ENCODE peak calls at places on chromosomes 5 and 9, in five cellular contexts. One of them, this sample, is unnamed.

GRCh38 chr9:136619742-136620440 is 42.8 kb upstream of the EGFL7 start:
- DNase-seq in T-helper 1 cell: no peak
- DNase-seq in Ammon's horn: peak; percentile 61
- DNase-seq in stimulated activated CD8-positive, alpha-beta memory T cell treated with anti-CD3 and anti-CD28 coated beads, Interleukin-2, amount 100 ng/mL, for 1 hour: no peak
- DNase-seq in RWPE1: no peak
- DNase-seq in this sample: peak; percentile 39

GRCh38 chr5:171316258-171317121 is 7.4 kb downstream of the TLX3 start:
- DNase-seq in T-helper 1 cell: no peak
- DNase-seq in Ammon's horn: no peak
- DNase-seq in stimulated activated CD8-positive, alpha-beta memory T cell treated with anti-CD3 and anti-CD28 coated beads, Interleukin-2, amount 100 ng/mL, for 1 hour: no peak
- DNase-seq in RWPE1: no peak
- DNase-seq in this sample: no peak

GRCh38 chr9:23123048-23123632 is 676.5 kb downstream of the DMRTA1 start:
- DNase-seq in T-helper 1 cell: no peak
- DNase-seq in Ammon's horn: peak; percentile 66
- DNase-seq in stimulated activated CD8-positive, alpha-beta memory T cell treated with anti-CD3 and anti-CD28 coated beads, Interleukin-2, amount 100 ng/mL, for 1 hour: no peak
- DNase-seq in RWPE1: peak; percentile 16
- DNase-seq in this sample: peak; percentile 13

GRCh38 chr9:123742009-123742767 is 187.7 kb downstream of the DENND1A start:
- DNase-seq in T-helper 1 cell: no peak
- DNase-seq in Ammon's horn: peak; percentile 82
- DNase-seq in stimulated activated CD8-positive, alpha-beta memory T cell treated with anti-CD3 and anti-CD28 coated beads, Interleukin-2, amount 100 ng/mL, for 1 hour: no peak
- DNase-seq in RWPE1: no peak
- DNase-seq in this sample: peak; percentile 73

GRCh38 chr9:113963914-113964739 is 88.0 kb downstream of the ZNF618 start:
- DNase-seq in T-helper 1 cell: no peak
- DNase-seq in Ammon's horn: no peak
- DNase-seq in stimulated activated CD8-positive, alpha-beta memory T cell treated with anti-CD3 and anti-CD28 coated beads, Interleukin-2, amount 100 ng/mL, for 1 hour: no peak
- DNase-seq in RWPE1: no peak
- DNase-seq in this sample: no peak

GRCh38 chr9:105541838-105542237 is 16.1 kb upstream of the FKTN start:
- DNase-seq in T-helper 1 cell: no peak
- DNase-seq in Ammon's horn: no peak
- DNase-seq in stimulated activated CD8-positive, alpha-beta memory T cell treated with anti-CD3 and anti-CD28 coated beads, Interleukin-2, amount 100 ng/mL, for 1 hour: no peak
- DNase-seq in RWPE1: no peak
- DNase-seq in this sample: no peak

GRCh38 chr5:14507156-14507941 is 74.2 kb upstream of the OTULINL start:
- DNase-seq in T-helper 1 cell: no peak
- DNase-seq in Ammon's horn: no peak
- DNase-seq in stimulated activated CD8-positive, alpha-beta memory T cell treated with anti-CD3 and anti-CD28 coated beads, Interleukin-2, amount 100 ng/mL, for 1 hour: no peak
- DNase-seq in RWPE1: no peak
- DNase-seq in this sample: no peak

GRCh38 chr9:93126151-93126781 is 7.8 kb downstream of the NINJ1 start:
- DNase-seq in T-helper 1 cell: peak; percentile 7
- DNase-seq in Ammon's horn: peak; percentile 2
- DNase-seq in stimulated activated CD8-positive, alpha-beta memory T cell treated with anti-CD3 and anti-CD28 coated beads, Interleukin-2, amount 100 ng/mL, for 1 hour: no peak
- DNase-seq in RWPE1: no peak
- DNase-seq in this sample: no peak

GRCh38 chr5:9249231-9249630 is 296.6 kb downstream of the SEMA5A start:
- DNase-seq in T-helper 1 cell: no peak
- DNase-seq in Ammon's horn: no peak
- DNase-seq in stimulated activated CD8-positive, alpha-beta memory T cell treated with anti-CD3 and anti-CD28 coated beads, Interleukin-2, amount 100 ng/mL, for 1 hour: no peak
- DNase-seq in RWPE1: no peak
- DNase-seq in this sample: no peak

GRCh38 chr5:145236966-145237365 is 598.2 kb downstream of the PRELID2 start:
- DNase-seq in T-helper 1 cell: no peak
- DNase-seq in Ammon's horn: no peak
- DNase-seq in stimulated activated CD8-positive, alpha-beta memory T cell treated with anti-CD3 and anti-CD28 coated beads, Interleukin-2, amount 100 ng/mL, for 1 hour: no peak
- DNase-seq in RWPE1: no peak
- DNase-seq in this sample: no peak

GRCh38 chr5:123423278-123424149 is at the start of gene CEP120:
- DNase-seq in T-helper 1 cell: peak; percentile 95
- DNase-seq in Ammon's horn: peak; percentile 100
- DNase-seq in stimulated activated CD8-positive, alpha-beta memory T cell treated with anti-CD3 and anti-CD28 coated beads, Interleukin-2, amount 100 ng/mL, for 1 hour: peak; percentile 95
- DNase-seq in RWPE1: peak; percentile 99
- DNase-seq in this sample: peak; percentile 99